ENCODE peak calls at places on chromosome 18, in five cellular contexts. One of them, this sample, is unnamed.

GRCh38 chr18:61531891-61532290 is 198.7 kb downstream of the CDH20 start:
- DNase-seq in breast epithelium: no peak
- DNase-seq in A549: no peak
- DNase-seq in body of pancreas: peak
- DNase-seq in ovary: no peak
- DNase-seq in this sample: no peak

GRCh38 chr18:28669165-28669564 is 492.2 kb upstream of the CDH2 start:
- DNase-seq in body of pancreas: no peak
- DNase-seq in breast epithelium: no peak
- DNase-seq in A549: no peak
- DNase-seq in ovary: no peak
- DNase-seq in this sample: no peak

GRCh38 chr18:2657043-2657512 is 1.6 kb downstream of the SMCHD1 start:
- DNase-seq in body of pancreas: no peak
- DNase-seq in A549: no peak
- DNase-seq in ovary: no peak
- DNase-seq in breast epithelium: no peak
- DNase-seq in this sample: no peak

GRCh38 chr18:49827996-49828395 is 14.7 kb upstream of the ACAA2 start:
- DNase-seq in A549: no peak
- DNase-seq in ovary: no peak
- DNase-seq in body of pancreas: no peak
- DNase-seq in breast epithelium: no peak
- DNase-seq in this sample: no peak

GRCh38 chr18:75070625-75071483 is 138.1 kb downstream of the PTGR3 start:
- DNase-seq in breast epithelium: no peak
- DNase-seq in ovary: no peak
- DNase-seq in body of pancreas: no peak
- DNase-seq in A549: peak
- DNase-seq in this sample: peak

GRCh38 chr18:58321986-58322385 is 278.0 kb downstream of the NEDD4L start:
- DNase-seq in A549: peak
- DNase-seq in ovary: no peak
- DNase-seq in breast epithelium: no peak
- DNase-seq in body of pancreas: peak
- DNase-seq in this sample: peak

GRCh38 chr18:42159146-42159545 is 204.1 kb downstream of the PIK3C3 start:
- DNase-seq in A549: no peak
- DNase-seq in ovary: no peak
- DNase-seq in breast epithelium: no peak
- DNase-seq in body of pancreas: no peak
- DNase-seq in this sample: no peak

GRCh38 chr18:395481-396250 is 104.8 kb downstream of the COLEC12 start:
- DNase-seq in ovary: no peak
- DNase-seq in body of pancreas: peak
- DNase-seq in breast epithelium: no peak
- DNase-seq in A549: no peak
- DNase-seq in this sample: peak

GRCh38 chr18:43587538-43588153 is 310.4 kb upstream of the SYT4 start:
- DNase-seq in ovary: no peak
- DNase-seq in A549: peak
- DNase-seq in breast epithelium: no peak
- DNase-seq in body of pancreas: no peak
- DNase-seq in this sample: peak

DNA sequence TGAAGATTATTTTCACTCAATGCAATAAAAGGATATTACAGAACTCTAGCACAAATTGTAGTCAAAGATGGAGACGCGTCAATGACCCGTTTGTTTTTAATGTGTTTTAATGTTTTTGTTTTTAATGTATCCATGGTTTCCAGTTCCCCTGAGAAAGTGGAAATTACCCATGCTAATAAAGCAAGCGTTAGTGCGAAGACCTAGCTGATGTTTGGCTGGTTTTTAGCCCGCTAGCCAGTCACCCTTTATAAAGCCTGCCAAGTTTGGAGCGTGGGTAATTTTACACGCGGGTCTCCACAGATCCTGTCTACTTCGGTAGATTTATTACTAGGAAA is 425 bp upstream of the CHMP1B start:
- DNase-seq in breast epithelium: no peak
- DNase-seq in body of pancreas: no peak
- DNase-seq in A549: no peak
- DNase-seq in ovary: no peak
- DNase-seq in this sample: no peak
- H3K4me3 ChIP-seq in breast epithelium: peak
- H3K4me3 ChIP-seq in body of pancreas: peak
- H3K4me3 ChIP-seq in A549: peak
- H3K4me3 ChIP-seq in ovary: peak
- H3K4me3 ChIP-seq in this sample: peak

DNA sequence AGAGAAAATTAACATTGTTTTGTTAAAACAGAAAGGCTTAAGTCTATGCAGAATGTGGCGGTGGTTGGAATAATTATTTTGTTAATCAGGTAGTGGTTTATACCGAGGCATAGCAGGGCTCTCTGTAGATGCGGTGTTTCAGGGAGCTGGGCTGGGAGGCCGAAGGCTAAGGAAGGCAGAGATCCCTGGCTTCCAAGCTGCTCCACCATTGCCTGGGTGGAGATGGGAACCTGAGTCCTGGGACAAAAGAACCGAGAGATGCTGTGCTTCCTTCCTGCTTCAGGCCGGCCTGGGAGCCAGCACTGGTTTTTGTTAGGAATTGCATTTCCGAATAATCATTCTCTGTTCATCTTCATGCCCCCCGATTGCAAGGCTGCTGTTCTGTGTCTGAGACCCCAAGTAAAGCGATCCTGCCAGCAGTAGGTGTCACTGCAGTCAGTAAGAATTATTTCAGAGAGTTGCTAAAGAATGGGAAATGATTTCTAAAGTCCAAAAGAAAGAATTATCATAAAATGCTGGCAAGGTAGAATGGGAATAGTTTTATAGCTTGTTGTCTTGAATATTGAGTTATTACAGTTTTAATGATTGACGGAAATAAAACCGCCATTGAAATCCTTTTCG is 824.9 kb downstream of the GALR1 start:
- DNase-seq in body of pancreas: no peak
- DNase-seq in A549: no peak
- DNase-seq in ovary: no peak
- DNase-seq in breast epithelium: no peak
- DNase-seq in this sample: no peak
- TF ChIP-seq CTCF in body of pancreas: no peak
- TF ChIP-seq CTCF in A549: no peak
- TF ChIP-seq CTCF in ovary: no peak
- TF ChIP-seq CTCF in breast epithelium: no peak
- TF ChIP-seq CTCF in this sample: no peak

GRCh38 chr18:63213331-63213900 is 106.2 kb downstream of the BCL2 start:
- DNase-seq in body of pancreas: no peak
- DNase-seq in ovary: no peak
- DNase-seq in A549: no peak
- DNase-seq in breast epithelium: no peak
- DNase-seq in this sample: no peak

GRCh38 chr18:63207825-63208224 is 111.7 kb downstream of the BCL2 start:
- DNase-seq in body of pancreas: no peak
- DNase-seq in A549: no peak
- DNase-seq in breast epithelium: no peak
- DNase-seq in ovary: no peak
- DNase-seq in this sample: no peak

GRCh38 chr18:63208676-63209075 is 110.9 kb downstream of the BCL2 start:
- DNase-seq in body of pancreas: no peak
- DNase-seq in A549: no peak
- DNase-seq in breast epithelium: no peak
- DNase-seq in ovary: no peak
- DNase-seq in this sample: no peak

GRCh38 chr18:63207154-63207790 is 112.3 kb downstream of the BCL2 start:
- DNase-seq in ovary: no peak
- DNase-seq in A549: no peak
- DNase-seq in body of pancreas: no peak
- DNase-seq in breast epithelium: no peak
- DNase-seq in this sample: no peak

GRCh38 chr18:63210531-63210930 is 109.0 kb downstream of the BCL2 start:
- DNase-seq in ovary: no peak
- DNase-seq in body of pancreas: no peak
- DNase-seq in breast epithelium: no peak
- DNase-seq in A549: no peak
- DNase-seq in this sample: no peak
- H3K4me3 ChIP-seq in ovary: no peak
- H3K4me3 ChIP-seq in body of pancreas: no peak
- H3K4me3 ChIP-seq in breast epithelium: no peak
- H3K4me3 ChIP-seq in A549: no peak
- H3K4me3 ChIP-seq in this sample: no peak

GRCh38 chr18:66553824-66554223 is 50.1 kb downstream of the CDH19 start:
- DNase-seq in breast epithelium: no peak
- DNase-seq in body of pancreas: no peak
- DNase-seq in A549: no peak
- DNase-seq in ovary: no peak
- DNase-seq in this sample: no peak

DNA sequence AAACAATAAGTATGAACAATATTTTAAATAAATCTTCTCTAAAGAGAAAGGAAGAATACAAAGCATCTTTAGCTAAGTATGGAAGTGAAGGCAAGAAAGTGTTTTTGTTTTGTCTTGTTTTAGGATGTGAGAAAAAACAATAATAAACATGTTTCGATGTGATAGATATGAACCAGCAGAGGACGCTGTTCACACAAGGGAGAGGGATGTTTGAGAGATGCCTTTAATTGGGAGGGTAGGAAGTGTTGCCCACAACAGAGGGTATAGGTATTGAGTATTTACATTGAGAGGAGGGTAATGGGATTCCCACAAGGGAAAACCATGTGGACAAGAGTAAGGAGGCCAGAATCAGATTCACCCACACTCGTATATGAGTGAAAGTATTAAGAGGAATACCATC is 55.1 kb downstream of the CDH19 start:
- DNase-seq in body of pancreas: no peak
- DNase-seq in A549: no peak
- DNase-seq in ovary: no peak
- DNase-seq in breast epithelium: no peak
- DNase-seq in this sample: no peak
- TF ChIP-seq CTCF in body of pancreas: no peak
- TF ChIP-seq CTCF in A549: no peak
- TF ChIP-seq CTCF in ovary: no peak
- TF ChIP-seq CTCF in breast epithelium: no peak
- TF ChIP-seq CTCF in this sample: no peak

DNA sequence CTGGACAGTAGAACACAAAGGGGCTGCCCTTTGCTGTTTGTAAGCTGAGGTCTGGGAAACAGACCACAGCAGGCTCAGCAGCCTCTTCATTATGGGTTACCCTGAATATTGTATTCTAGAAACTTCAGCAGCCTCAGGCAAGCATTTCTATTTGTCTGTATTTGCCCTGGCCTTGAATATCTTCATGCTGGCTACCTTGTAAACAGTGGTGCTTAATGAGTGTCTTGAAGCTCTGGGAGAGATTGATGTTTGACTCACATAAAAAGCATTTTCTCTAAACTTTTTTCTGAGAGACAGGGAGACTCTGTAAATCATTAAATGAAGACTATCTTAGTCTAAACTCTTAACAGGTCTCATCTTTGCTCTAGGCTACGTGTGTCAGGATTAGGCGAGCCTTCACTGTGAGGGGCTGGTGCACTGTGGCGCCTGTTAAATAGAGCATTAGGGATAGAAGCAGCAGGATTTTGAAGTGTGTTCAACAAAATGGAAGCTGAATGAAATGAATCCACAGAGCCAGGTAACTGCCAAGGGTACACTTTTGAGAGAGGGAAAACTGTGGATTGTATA is 53.1 kb upstream of the MEX3C start:
- DNase-seq in A549: peak
- DNase-seq in breast epithelium: no peak
- DNase-seq in body of pancreas: no peak
- DNase-seq in ovary: no peak
- DNase-seq in this sample: no peak
- H3K4me3 ChIP-seq in A549: no peak
- H3K4me3 ChIP-seq in breast epithelium: no peak
- H3K4me3 ChIP-seq in body of pancreas: no peak
- H3K4me3 ChIP-seq in ovary: no peak
- H3K4me3 ChIP-seq in this sample: no peak

GRCh38 chr18:63949068-63949737 is at the start of gene HMSD:
- DNase-seq in A549: peak
- DNase-seq in ovary: peak
- DNase-seq in breast epithelium: no peak
- DNase-seq in body of pancreas: peak
- DNase-seq in this sample: peak
- TF ChIP-seq CTCF in A549: peak
- TF ChIP-seq CTCF in ovary: no peak
- TF ChIP-seq CTCF in breast epithelium: no peak
- TF ChIP-seq CTCF in body of pancreas: no peak
- TF ChIP-seq CTCF in this sample: peak

GRCh38 chr18:21747764-21748693 is 7.4 kb downstream of the MIB1 start:
- DNase-seq in A549: no peak
- DNase-seq in breast epithelium: no peak
- DNase-seq in body of pancreas: no peak
- DNase-seq in ovary: no peak
- DNase-seq in this sample: no peak
- H3K4me3 ChIP-seq in A549: no peak
- H3K4me3 ChIP-seq in breast epithelium: no peak
- H3K4me3 ChIP-seq in body of pancreas: no peak
- H3K4me3 ChIP-seq in ovary: no peak
- H3K4me3 ChIP-seq in this sample: no peak